ENCODE peak calls at places on chromosomes 13 and 19, in ten cellular contexts. C, O, D, K, R, M, F, W, L and Q are unnamed samples.
A peak's percentile ranks its signal among the peaks of the same experiment; 100 is the strongest.

GRCh38 chr19:51727349-51727880 is 3.6 kb upstream of the HAS1 start:
- DNase-seq in C (no peak), O (no peak), D (no peak), K (no peak), R (no peak), M (no peak), F (no peak), W (no peak), L (no peak), Q (no peak)

GRCh38 chr19:35350591-35350990 is 2.9 kb downstream of the FFAR1 start:
- DNase-seq in C (peak; percentile 44), O (no peak), D (peak; percentile 35), K (peak; percentile 52), R (no peak), M (no peak), F (no peak), W (no peak), L (no peak), Q (peak; percentile 70)

GRCh38 chr13:41668130-41668757 is 210.9 kb downstream of the RGCC start:
- DNase-seq in C (peak; percentile 83), O (no peak), D (no peak), K (no peak), R (peak; percentile 28), M (peak; percentile 55), F (peak; percentile 61), W (peak; percentile 45), L (peak; percentile 60), Q (no peak)

GRCh38 chr19:40225440-40226305 is 816 bp downstream of the CCNP start:
- DNase-seq in C (no peak), O (no peak), D (no peak), K (no peak), R (no peak), M (no peak), F (no peak), W (no peak), L (no peak), Q (no peak)

GRCh38 chr19:7871280-7871529 is 3.0 kb downstream of the PRR36 start:
- DNase-seq in C (no peak), O (no peak), D (no peak), K (no peak), R (no peak), M (peak; percentile 58), F (no peak), W (no peak), L (no peak), Q (no peak)

GRCh38 chr19:17210296-17210695 is 4.9 kb upstream of the USE1 start:
- DNase-seq in C (no peak), O (no peak), D (no peak), K (no peak), R (no peak), M (no peak), F (no peak), W (no peak), L (no peak), Q (no peak)

GRCh38 chr13:83878691-83879410 is 3.4 kb downstream of the SLITRK1 start:
- DNase-seq in C (no peak), O (no peak), D (no peak), K (no peak), R (no peak), M (no peak), F (no peak), W (no peak), L (no peak), Q (no peak)

GRCh38 chr13:71605744-71606143 is 261.3 kb downstream of the DACH1 start:
- DNase-seq in C (no peak), O (no peak), D (no peak), K (no peak), R (no peak), M (no peak), F (no peak), W (no peak), L (no peak), Q (no peak)

GRCh38 chr19:55244004-55244680 is 14.7 kb downstream of the PPP6R1 start:
- DNase-seq in C (no peak), O (no peak), D (no peak), K (no peak), R (no peak), M (no peak), F (no peak), W (no peak), L (no peak), Q (no peak)

GRCh38 chr13:94858856-94859811 is 146.8 kb upstream of the SOX21 start:
- DNase-seq in C (peak; percentile 80), O (peak; percentile 33), D (peak; percentile 82), K (peak; percentile 79), R (no peak), M (no peak), F (no peak), W (peak; percentile 35), L (no peak), Q (no peak)

GRCh38 chr19:49497047-49497789 is 984 bp downstream of the RPS11 start:
- DNase-seq in C (peak; percentile 81), O (peak; percentile 51), D (no peak), K (peak; percentile 84), R (peak; percentile 56), M (peak; percentile 77), F (peak; percentile 68), W (peak; percentile 78), L (no peak), Q (no peak)

DNA sequence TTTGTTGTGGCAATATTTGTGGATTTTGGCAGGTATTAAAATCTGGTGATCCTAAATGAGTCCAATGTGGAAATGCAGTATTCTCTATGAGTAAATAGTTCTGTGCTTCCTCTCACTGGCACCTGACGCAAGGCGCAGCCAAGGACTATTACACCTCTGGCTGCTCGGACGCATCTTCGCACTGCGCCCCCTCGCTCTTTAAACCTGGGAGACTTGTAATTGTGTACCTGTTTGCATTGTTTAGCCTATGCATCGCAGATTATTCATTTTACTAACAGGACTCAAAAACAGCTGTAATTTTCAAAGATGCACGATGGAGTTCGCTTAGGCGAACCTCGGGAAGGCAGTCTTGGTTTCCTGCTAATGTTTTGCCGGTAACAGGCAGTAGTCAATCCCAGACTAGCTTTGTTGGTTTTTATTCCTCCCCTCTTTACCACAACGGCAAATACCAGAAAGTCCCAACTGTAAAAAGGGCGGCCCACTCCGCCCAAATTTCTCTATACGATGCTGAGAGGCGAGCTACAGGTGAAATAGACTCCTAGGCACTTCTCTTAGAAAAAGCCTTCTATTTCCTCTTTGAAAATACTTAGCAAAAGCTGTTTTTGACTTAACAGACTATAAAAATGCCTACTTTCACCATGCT is 113.3 kb downstream of the KCNRG start:
- DNase-seq in C (no peak), O (no peak), D (no peak), K (no peak), R (no peak), M (no peak), F (no peak), W (no peak), L (no peak), Q (peak; percentile 29)
- TF ChIP-seq EP300 in C (no peak), O (no peak), D (no peak), K (no peak), R (no peak), M (no peak), F (no peak), W (no peak), L (no peak), Q (no peak)

DNA sequence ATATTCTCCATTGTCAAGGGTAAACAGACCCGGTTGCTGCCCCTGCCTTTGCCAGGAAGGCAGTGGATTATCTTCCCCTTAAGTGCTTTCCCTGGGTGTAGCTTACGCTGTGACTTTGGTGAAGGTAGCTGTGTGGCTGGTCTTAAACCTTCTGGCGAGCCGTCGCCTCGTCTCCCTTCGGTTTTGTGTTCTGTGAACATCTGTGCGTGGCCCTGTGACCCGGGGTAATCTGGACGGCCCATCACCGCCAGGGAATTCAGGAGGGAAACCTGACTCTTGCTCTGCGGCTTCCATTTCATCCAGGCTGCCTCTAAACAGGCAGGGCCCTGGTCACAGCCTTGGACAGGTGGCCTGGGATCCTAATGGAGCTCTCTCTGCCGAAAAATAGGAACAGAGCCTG is 78.7 kb downstream of the SHISA2 start:
- DNase-seq in C (no peak), O (no peak), D (no peak), K (no peak), R (no peak), M (no peak), F (no peak), W (no peak), L (no peak), Q (peak; percentile 80)
- TF ChIP-seq EP300 in C (no peak), O (no peak), D (no peak), K (no peak), R (no peak), M (no peak), F (no peak), W (no peak), L (no peak), Q (no peak)

GRCh38 chr13:53151692-53152421 is 123.2 kb downstream of the OLFM4 start:
- DNase-seq in C (no peak), O (no peak), D (no peak), K (no peak), R (peak; percentile 44), M (peak; percentile 1), F (peak; percentile 54), W (peak; percentile 51), L (peak; percentile 32), Q (no peak)
- TF ChIP-seq EP300 in C (no peak), O (no peak), D (no peak), K (no peak), R (no peak), M (no peak), F (no peak), W (no peak), L (no peak), Q (no peak)

GRCh38 chr13:29758591-29759114 is 91.8 kb downstream of the UBL3 start:
- DNase-seq in C (no peak), O (no peak), D (no peak), K (no peak), R (no peak), M (no peak), F (no peak), W (peak; percentile 35), L (peak; percentile 74), Q (no peak)
- TF ChIP-seq EP300 in C (no peak), O (no peak), D (no peak), K (no peak), R (no peak), M (no peak), F (no peak), W (no peak), L (peak; percentile 67), Q (no peak)

DNA sequence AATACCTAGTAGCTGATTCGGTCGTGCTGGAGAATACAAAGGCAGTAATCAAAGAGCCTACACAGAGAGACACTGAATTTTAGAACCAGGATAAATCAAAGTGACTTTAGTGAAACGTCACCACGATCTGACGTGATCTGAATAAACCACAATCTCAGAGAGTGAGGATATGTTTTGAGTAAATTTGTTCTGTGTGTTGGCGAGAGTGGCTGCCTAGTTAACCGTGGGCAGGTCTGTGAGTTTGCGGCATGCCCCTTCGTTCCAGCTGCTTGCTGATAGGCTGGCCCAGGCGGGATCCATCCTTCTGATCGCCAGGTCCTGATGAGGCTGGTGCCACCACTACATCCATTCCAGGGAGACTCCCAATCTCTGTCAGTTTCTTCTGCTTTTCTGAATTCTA is 40.4 kb downstream of the LRCH1 start:
- DNase-seq in C (no peak), O (no peak), D (no peak), K (no peak), R (no peak), M (no peak), F (no peak), W (no peak), L (no peak), Q (no peak)
- TF ChIP-seq EP300 in C (no peak), O (no peak), D (no peak), K (no peak), R (no peak), M (no peak), F (no peak), W (no peak), L (no peak), Q (no peak)